ENCODE peak calls at places on chromosome 11, in six cellular contexts. L is tibial nerve, K is endothelial cell of umbilical vein, O is sigmoid colon, J is transverse colon, Q is ovary. S is an unnamed sample.
A peak's percentile ranks its signal among the peaks of the same experiment; 100 is the strongest.

GRCh38 chr11:86688398-86689179 is 16.2 kb upstream of the ME3 start:
- DNase-seq in J (no peak), O (no peak), Q (no peak), L (no peak), K (no peak), S (no peak)

GRCh38 chr11:46551261-46551660 is 42.6 kb downstream of the AMBRA1 start:
- DNase-seq in J (no peak), L (no peak), O (no peak), K (no peak), Q (no peak), S (no peak)

GRCh38 chr11:68338041-68338800 is 25.8 kb downstream of the LRP5 start:
- DNase-seq in L (no peak), K (no peak), Q (no peak), J (no peak), O (no peak), S (no peak)

GRCh38 chr11:87597696-87598095 is 560.0 kb downstream of the TMEM135 start:
- DNase-seq in Q (no peak), L (no peak), J (no peak), K (no peak), O (no peak), S (no peak)

GRCh38 chr11:72703281-72704008 is 29.2 kb upstream of the PDE2A start:
- DNase-seq in O (peak; percentile 84), L (peak; percentile 74), K (no peak), J (no peak), Q (peak; percentile 85), S (no peak)

GRCh38 chr11:133343951-133344350 is 188.3 kb downstream of the OPCML start:
- DNase-seq in Q (no peak), J (no peak), O (no peak), K (no peak), L (no peak), S (no peak)

GRCh38 chr11:117345039-117345438 is 17.4 kb downstream of the CEP164 start:
- DNase-seq in J (no peak), O (no peak), L (no peak), K (no peak), Q (no peak), S (no peak)

GRCh38 chr11:126102436-126102894 is 39.8 kb upstream of the CDON start:
- DNase-seq in L (no peak), K (no peak), Q (peak; percentile 82), J (peak; percentile 49), O (no peak), S (no peak)

GRCh38 chr11:100863080-100863581 is 176.0 kb downstream of the ARHGAP42 start:
- DNase-seq in Q (no peak), K (peak; percentile 3), L (no peak), J (no peak), O (no peak), S (no peak)

GRCh38 chr11:108511851-108512474 is 13.8 kb upstream of the POGLUT3 start:
- DNase-seq in J (no peak), K (no peak), O (no peak), Q (no peak), L (no peak), S (no peak)

GRCh38 chr11:93225642-93226041 is 27.9 kb upstream of the SLC36A4 start:
- DNase-seq in L (no peak), K (peak; percentile 41), Q (no peak), O (no peak), J (no peak), S (no peak)

GRCh38 chr11:74019860-74020259 is 11.0 kb upstream of the UCP3 start:
- DNase-seq in L (no peak), K (no peak), J (no peak), O (no peak), Q (no peak), S (no peak)

GRCh38 chr11:108906826-108907225 is 242.0 kb downstream of the DDX10 start:
- DNase-seq in J (no peak), K (peak; percentile 56), Q (no peak), O (no peak), L (no peak), S (no peak)

GRCh38 chr11:69472766-69473519 is 8.5 kb upstream of the LINC01488 start:
- DNase-seq in L (no peak), J (no peak), Q (no peak), O (no peak), K (no peak), S (no peak)

GRCh38 chr11:37511425-37511933 is 913.4 kb upstream of the RAG2 start:
- DNase-seq in O (no peak), L (no peak), J (no peak), K (no peak), Q (no peak), S (no peak)

GRCh38 chr11:85889676-85890579 is 34.7 kb downstream of the CCDC83 start:
- DNase-seq in J (no peak), L (no peak), Q (no peak), O (no peak), K (no peak), S (no peak)

GRCh38 chr11:7690648-7691047 is 15.6 kb downstream of the OVCH2 start:
- DNase-seq in L (no peak), Q (no peak), J (no peak), K (no peak), O (no peak), S (no peak)

GRCh38 chr11:2924821-2925675 is 4.2 kb downstream of the PHLDA2 start:
- DNase-seq in O (no peak), Q (no peak), J (peak; percentile 70), K (no peak), L (no peak), S (no peak)

GRCh38 chr11:46892838-46893237 is 25.5 kb downstream of the LRP4 start:
- DNase-seq in Q (no peak), O (no peak), K (no peak), L (no peak), J (no peak), S (no peak)

DNA sequence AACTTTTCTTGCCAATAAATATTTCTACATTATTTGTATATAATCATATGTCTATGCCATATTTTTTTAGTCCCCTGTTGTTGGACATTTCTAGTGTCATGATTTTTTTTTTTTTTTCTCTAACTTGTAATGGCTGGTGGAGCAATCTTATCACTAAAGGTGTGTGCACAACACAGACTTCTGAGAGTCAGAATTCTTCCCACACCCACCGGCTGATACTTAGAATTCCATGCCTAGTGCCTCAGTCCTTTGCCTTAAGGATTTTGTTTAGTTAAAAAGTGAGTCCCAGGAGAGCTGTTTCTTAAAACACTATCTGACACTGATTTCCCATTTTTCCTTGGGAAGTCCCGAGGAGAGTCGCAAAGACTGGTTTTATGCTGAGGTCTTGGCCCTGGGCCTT is 87.7 kb upstream of the BARX2 start:
- DNase-seq in J (no peak), Q (no peak), O (no peak), L (no peak), K (no peak), S (no peak)
- TF ChIP-seq POLR2A in J (no peak), Q (no peak), O (no peak), L (no peak), K (no peak), S (no peak)

GRCh38 chr11:65557280-65558001 is 718 bp downstream of the LTBP3 start:
- DNase-seq in J (no peak), Q (peak; percentile 55), L (no peak), O (peak; percentile 70), K (peak; percentile 23), S (no peak)

GRCh38 chr11:65556470-65557279 is 1.5 kb downstream of the LTBP3 start:
- DNase-seq in Q (no peak), O (peak; percentile 70), K (peak; percentile 29), L (no peak), J (no peak), S (no peak)

GRCh38 chr11:65554057-65554818 is 3.9 kb downstream of the LTBP3 start:
- DNase-seq in Q (no peak), O (no peak), J (no peak), L (no peak), K (no peak), S (no peak)

GRCh38 chr11:65554842-65555395 is 3.2 kb downstream of the LTBP3 start:
- DNase-seq in K (no peak), Q (no peak), L (no peak), O (no peak), J (no peak), S (no peak)

DNA sequence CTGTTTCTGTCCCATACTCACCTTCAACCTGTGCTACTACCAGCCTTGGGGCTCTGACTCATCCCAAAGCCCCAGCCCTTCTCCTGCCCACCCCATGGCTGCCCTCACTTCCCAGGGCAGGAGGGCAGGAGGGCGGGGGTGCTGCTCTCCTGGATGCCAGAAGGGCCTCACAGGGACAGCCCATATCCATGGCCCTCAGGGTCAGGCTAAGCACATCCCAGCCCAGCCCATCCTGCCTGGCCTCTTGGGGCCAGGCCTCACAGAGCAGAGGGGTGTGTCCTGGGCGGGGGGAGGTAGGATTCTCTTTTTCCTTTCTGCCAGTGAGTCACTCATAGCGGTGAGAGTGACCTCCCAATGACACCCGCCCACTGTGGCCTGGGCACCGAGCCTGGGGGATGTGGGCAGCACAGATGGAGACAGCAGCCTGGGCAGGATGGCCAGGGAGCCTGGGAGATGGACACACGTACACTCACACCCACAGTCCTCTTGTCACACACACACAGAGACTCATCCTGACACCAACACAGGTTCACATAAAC is 2.4 kb downstream of the LTBP3 start:
- DNase-seq in O (peak; percentile 78), L (no peak), Q (peak; percentile 48), K (peak; percentile 71), J (no peak), S (no peak)
- TF ChIP-seq POLR2A in O (no peak), L (no peak), Q (no peak), K (no peak), J (no peak), S (no peak)

DNA sequence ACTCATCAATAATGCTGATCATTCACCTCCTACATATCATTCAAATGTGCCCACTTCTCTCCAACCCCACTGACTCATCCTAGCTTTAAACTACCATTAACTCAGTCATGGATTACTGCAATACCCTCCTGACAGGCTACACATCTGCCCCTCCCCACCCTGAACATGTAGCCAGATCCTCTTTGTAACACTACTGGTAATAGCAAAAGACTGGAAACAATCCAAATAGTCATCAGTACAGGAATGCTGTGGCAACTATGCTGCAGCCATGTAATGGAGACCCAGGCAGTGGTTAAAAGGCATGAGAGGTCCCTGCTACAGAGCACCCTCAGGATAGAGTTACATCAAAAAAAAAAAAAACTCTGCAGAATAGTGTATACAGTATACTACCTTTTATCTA is 16.6 kb downstream of the SLC43A3 start:
- DNase-seq in Q (no peak), O (no peak), L (no peak), K (no peak), J (no peak), S (no peak)
- TF ChIP-seq POLR2A in Q (no peak), O (no peak), L (no peak), K (no peak), J (no peak), S (no peak)

DNA sequence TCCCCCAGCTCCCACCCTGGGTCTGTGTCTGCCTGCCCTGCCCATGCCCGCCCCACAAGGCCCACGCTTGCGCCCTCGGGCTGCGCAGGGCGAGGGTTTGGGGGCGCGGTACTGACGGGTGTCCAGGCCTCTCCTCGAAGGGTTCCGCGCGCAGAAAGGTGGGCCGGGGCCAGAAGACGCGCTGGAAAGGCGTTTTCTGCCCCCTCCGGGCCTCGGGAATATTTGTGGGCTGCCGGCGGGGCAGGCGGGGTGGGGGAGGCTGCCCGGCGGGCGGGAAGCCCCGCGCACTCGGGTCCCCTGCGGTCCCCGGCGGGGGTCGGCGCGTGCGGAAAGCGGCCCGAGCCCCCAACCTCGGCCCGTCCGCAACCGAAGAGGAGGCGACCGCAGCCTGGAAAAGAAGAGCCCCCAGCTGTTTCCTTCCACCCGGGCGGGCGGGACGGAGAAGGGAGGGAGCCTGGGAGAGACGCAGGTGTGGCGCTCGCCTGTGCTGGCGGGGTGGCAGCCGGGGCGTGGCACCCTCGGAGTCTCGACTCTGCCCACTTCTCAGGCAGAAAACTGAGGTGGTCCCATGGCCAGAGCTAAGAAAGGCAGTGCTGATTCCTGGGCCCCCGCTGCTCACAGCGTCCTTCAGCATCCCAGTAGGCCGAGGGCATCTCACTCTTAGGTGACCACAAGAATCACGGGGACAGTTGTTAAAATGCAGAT is 59.0 kb downstream of the THAP12 start:
- DNase-seq in J (peak; percentile 42), K (no peak), O (no peak), Q (no peak), L (no peak), S (no peak)
- TF ChIP-seq POLR2A in J (no peak), K (no peak), O (no peak), Q (no peak), L (no peak), S (no peak)

S was measured in GM12891.